ENCODE peak calls at places on chromosome 14, in four cellular contexts. H is brain microvascular endothelial cell, V is breast epithelium, D is tibial artery. S is an unnamed sample.

GRCh38 chr14:49621114-49621881 is 699 bp downstream of the MGAT2 start:
- DNase-seq in H (peak; percentile 60), V (peak; percentile 73), D (peak; percentile 87), S (no peak)

GRCh38 chr14:90193925-90194324 is 62.4 kb upstream of the PSMC1 start:
- DNase-seq in H (no peak), V (no peak), D (no peak), S (no peak)

GRCh38 chr14:80388980-80389711 is 177.8 kb upstream of the DIO2 start:
- DNase-seq in H (peak; percentile 75), V (no peak), D (no peak), S (peak; percentile 32)

GRCh38 chr14:102295301-102295700 is 9.7 kb downstream of the MOK start:
- DNase-seq in H (no peak), V (no peak), D (no peak), S (no peak)

GRCh38 chr14:23071244-23071974 is 14.1 kb upstream of the CDH24 start:
- DNase-seq in H (peak; percentile 88), V (peak; percentile 81), D (peak; percentile 94), S (peak; percentile 91)

GRCh38 chr14:62179367-62180018 is 417.3 kb downstream of the SNAPC1 start:
- DNase-seq in H (peak; percentile 81), V (no peak), D (no peak), S (peak; percentile 52)

GRCh38 chr14:95294834-95295599 is 24.7 kb downstream of the CLMN start:
- DNase-seq in H (peak; percentile 32), V (no peak), D (peak; percentile 55), S (no peak)

GRCh38 chr14:20499108-20499507 is 6.2 kb upstream of the RNASE10 start:
- DNase-seq in H (no peak), V (no peak), D (no peak), S (no peak)

GRCh38 chr14:95562892-95563685 is 28.2 kb downstream of the GLRX5 start:
- DNase-seq in H (peak; percentile 32), V (no peak), D (no peak), S (no peak)

GRCh38 chr14:32702571-32702970 is 236.1 kb upstream of the NPAS3 start:
- DNase-seq in H (peak; percentile 45), V (no peak), D (peak; percentile 77), S (no peak)

GRCh38 chr14:90658541-90658967 is 157.7 kb downstream of the TTC7B start:
- DNase-seq in H (peak; percentile 78), V (no peak), D (no peak), S (no peak)

GRCh38 chr14:74492413-74493342 is at the start of gene NPC2:
- DNase-seq in H (no peak), V (no peak), D (no peak), S (no peak)

GRCh38 chr14:89618309-89618708 is 201.3 kb upstream of the FOXN3 start:
- DNase-seq in H (no peak), V (no peak), D (no peak), S (no peak)

GRCh38 chr14:52391866-52392600 is 77.9 kb downstream of the PTGER2 start:
- DNase-seq in H (peak; percentile 9), V (no peak), D (no peak), S (peak; percentile 58)

GRCh38 chr14:83734431-83734830 is 1795.5 kb upstream of the FLRT2 start:
- DNase-seq in H (no peak), V (no peak), D (no peak), S (no peak)

GRCh38 chr14:50344831-50345563 is 32.9 kb downstream of the DMAC2L start:
- DNase-seq in H (no peak), V (no peak), D (no peak), S (no peak)

GRCh38 chr14:72780771-72781170 is 113.1 kb downstream of the DPF3 start:
- DNase-seq in H (peak; percentile 53), V (no peak), D (no peak), S (peak; percentile 63)

GRCh38 chr14:34424488-34424887 is 37.6 kb downstream of the SPTSSA start:
- DNase-seq in H (no peak), V (no peak), D (no peak), S (no peak)

GRCh38 chr14:74549588-74549987 is 56.0 kb downstream of the ISCA2 start:
- DNase-seq in H (no peak), V (no peak), D (no peak), S (no peak)

GRCh38 chr14:68687746-68688145 is 105.1 kb downstream of the ZFP36L1 start:
- DNase-seq in H (peak; percentile 82), V (no peak), D (peak; percentile 55), S (no peak)

GRCh38 chr14:76985021-76985420 is 43.5 kb downstream of the IRF2BPL start:
- DNase-seq in H (peak; percentile 60), V (no peak), D (no peak), S (peak; percentile 11)

GRCh38 chr14:100440207-100440631 is 117.1 kb downstream of the SLC25A47 start:
- DNase-seq in H (peak; percentile 29), V (peak; percentile 74), D (no peak), S (no peak)

GRCh38 chr14:48536318-48536717 is 860.9 kb upstream of the MDGA2 start:
- DNase-seq in H (no peak), V (no peak), D (no peak), S (no peak)

GRCh38 chr14:96705422-96706092 is 91.6 kb upstream of the VRK1 start:
- DNase-seq in H (no peak), V (no peak), D (no peak), S (no peak)

GRCh38 chr14:102194856-102195255 is 55.2 kb downstream of the WDR20 start:
- DNase-seq in H (no peak), V (no peak), D (no peak), S (no peak)

GRCh38 chr14:100526632-100527031 is 60.6 kb downstream of the BEGAIN start:
- DNase-seq in H (no peak), V (no peak), D (no peak), S (no peak)

GRCh38 chr14:72516936-72517408 is 376.9 kb downstream of the DPF3 start:
- DNase-seq in H (peak; percentile 81), V (peak; percentile 63), D (peak; percentile 79), S (peak; percentile 74)

GRCh38 chr14:105742531-105742848 is 216.1 kb downstream of the TMEM121 start:
- DNase-seq in H (no peak), V (no peak), D (no peak), S (no peak)

GRCh38 chr14:39267592-39268112 is 33.9 kb downstream of the MIA2 start:
- DNase-seq in H (no peak), V (no peak), D (no peak), S (no peak)

GRCh38 chr14:50941151-50941550 is 3.1 kb downstream of the PYGL start:
- DNase-seq in H (no peak), V (no peak), D (no peak), S (no peak)

GRCh38 chr14:72788972-72789728 is 104.8 kb downstream of the DPF3 start:
- DNase-seq in H (no peak), V (no peak), D (no peak), S (no peak)

GRCh38 chr14:103496776-103497175 is 25.9 kb downstream of the CKB start:
- DNase-seq in H (no peak), V (no peak), D (no peak), S (no peak)

GRCh38 chr14:24948261-24948847 is 101.6 kb downstream of the STXBP6 start:
- DNase-seq in H (no peak), V (no peak), D (no peak), S (no peak)

GRCh38 chr14:32010561-32011188 is 66.4 kb upstream of the ARHGAP5 start:
- DNase-seq in H (peak; percentile 81), V (no peak), D (no peak), S (no peak)

GRCh38 chr14:60757617-60758016 is 23.1 kb downstream of the MNAT1 start:
- DNase-seq in H (no peak), V (no peak), D (no peak), S (peak; percentile 48)

DNA sequence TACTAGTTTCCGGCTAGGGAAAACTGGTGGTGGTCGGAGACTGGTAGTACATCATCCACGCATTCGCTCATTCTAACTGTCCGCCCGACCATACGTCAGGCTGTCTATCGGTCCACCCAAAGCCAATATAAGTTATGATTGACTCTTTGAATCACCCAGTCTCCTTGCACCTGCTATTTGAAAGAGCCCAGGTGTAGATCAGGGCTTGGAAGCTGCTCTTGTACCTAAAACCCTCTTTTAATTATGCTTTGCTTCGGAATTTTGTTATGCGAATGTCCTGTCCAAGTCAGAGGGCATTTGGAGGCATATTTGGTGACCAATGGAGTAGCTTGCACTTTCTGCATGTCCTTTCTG is 5.7 kb upstream of the NKX2-1 start:
- DNase-seq in H (no peak), V (no peak), D (no peak), S (no peak)
- TF ChIP-seq CTCF in H (no peak), V (no peak), D (no peak), S (no peak)

GRCh38 chr14:67582061-67582460 is 18.0 kb downstream of the PIGH start:
- DNase-seq in H (no peak), V (no peak), D (peak; percentile 27), S (no peak)
- TF ChIP-seq CTCF in H (peak; percentile 6), V (no peak), D (no peak), S (no peak)

DNA sequence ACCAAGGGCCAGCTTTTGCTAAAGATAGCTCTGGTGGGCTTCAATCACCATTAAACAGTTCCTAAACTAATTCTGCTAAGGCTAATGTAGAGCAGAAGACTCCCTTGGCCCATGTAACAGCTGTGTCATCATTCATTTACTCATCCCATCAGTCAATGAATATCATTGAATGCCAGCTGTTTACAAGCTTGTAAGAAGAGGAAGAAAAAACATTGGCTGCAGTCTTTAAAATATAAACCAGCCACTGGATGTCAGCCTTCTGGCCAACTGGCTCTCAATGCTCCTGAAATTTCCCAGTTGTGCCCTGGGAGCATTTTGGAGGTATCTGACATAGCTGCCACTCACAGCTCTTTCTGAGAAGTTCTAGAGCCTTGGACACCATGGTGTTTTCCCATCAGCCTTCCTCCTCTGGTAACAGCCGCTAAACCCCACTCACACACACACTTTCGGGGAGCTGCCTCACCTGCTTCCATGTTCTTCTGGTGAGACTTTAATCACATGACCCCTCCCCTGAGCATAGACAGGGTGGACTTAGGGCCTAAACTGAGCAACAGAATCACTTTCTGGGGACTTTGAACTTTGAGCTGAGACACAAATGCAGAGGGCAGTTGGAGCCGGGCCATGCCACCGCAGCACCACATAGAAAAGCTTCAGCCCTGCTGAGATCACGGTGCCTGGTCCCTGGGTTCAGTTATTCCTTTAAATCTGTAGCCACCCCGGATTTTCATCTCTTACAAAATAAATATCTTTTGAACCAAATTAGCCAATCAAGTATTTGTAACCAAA is 18.2 kb upstream of the MAP3K9 start:
- DNase-seq in H (no peak), V (no peak), D (no peak), S (no peak)
- TF ChIP-seq CTCF in H (peak; percentile 16), V (no peak), D (no peak), S (no peak)

GRCh38 chr14:65910108-65910507 is 497.6 kb downstream of the FUT8 start:
- DNase-seq in H (no peak), V (no peak), D (no peak), S (peak; percentile 8)
- TF ChIP-seq CTCF in H (no peak), V (no peak), D (no peak), S (no peak)

S was measured in AG09319.